ENCODE peak calls at places on chromosomes 4 and X, in seven cellular contexts. One of them, this sample, is unnamed.

GRCh38 chr4:57926311-57926710 is 816.1 kb upstream of the IGFBP7 start:
- DNase-seq in foreskin fibroblast: no peak
- DNase-seq in stimulated activated CD4-positive, alpha-beta T cell treated with anti-CD3 and anti-CD28 coated beads, Interleukin-15, amount 100 ng/mL, for 24 hours: no peak
- DNase-seq in HT1080: peak
- DNase-seq in cerebellum: no peak
- DNase-seq in choroid plexus epithelial cell: no peak
- DNase-seq in kidney glomerular epithelial cell: no peak
- DNase-seq in this sample: no peak

GRCh38 chr4:169012049-169012448 is 2.0 kb upstream of the CBR4 start:
- DNase-seq in HT1080: no peak
- DNase-seq in cerebellum: no peak
- DNase-seq in foreskin fibroblast: no peak
- DNase-seq in choroid plexus epithelial cell: no peak
- DNase-seq in kidney glomerular epithelial cell: no peak
- DNase-seq in stimulated activated CD4-positive, alpha-beta T cell treated with anti-CD3 and anti-CD28 coated beads, Interleukin-15, amount 100 ng/mL, for 24 hours: no peak
- DNase-seq in this sample: no peak

GRCh38 chr4:56434599-56435000 is 815 bp downstream of the PPAT start:
- DNase-seq in stimulated activated CD4-positive, alpha-beta T cell treated with anti-CD3 and anti-CD28 coated beads, Interleukin-15, amount 100 ng/mL, for 24 hours: no peak
- DNase-seq in foreskin fibroblast: peak
- DNase-seq in HT1080: no peak
- DNase-seq in choroid plexus epithelial cell: peak
- DNase-seq in cerebellum: no peak
- DNase-seq in kidney glomerular epithelial cell: peak
- DNase-seq in this sample: no peak

GRCh38 chrX:4225086-4225485 is 511.6 kb upstream of the PRKX start:
- DNase-seq in choroid plexus epithelial cell: no peak
- DNase-seq in stimulated activated CD4-positive, alpha-beta T cell treated with anti-CD3 and anti-CD28 coated beads, Interleukin-15, amount 100 ng/mL, for 24 hours: no peak
- DNase-seq in kidney glomerular epithelial cell: no peak
- DNase-seq in cerebellum: no peak
- DNase-seq in HT1080: no peak
- DNase-seq in foreskin fibroblast: no peak
- DNase-seq in this sample: no peak

GRCh38 chr4:89316931-89317366 is 9.3 kb upstream of the GPRIN3 start:
- DNase-seq in stimulated activated CD4-positive, alpha-beta T cell treated with anti-CD3 and anti-CD28 coated beads, Interleukin-15, amount 100 ng/mL, for 24 hours: no peak
- DNase-seq in HT1080: peak
- DNase-seq in foreskin fibroblast: peak
- DNase-seq in choroid plexus epithelial cell: peak
- DNase-seq in cerebellum: no peak
- DNase-seq in kidney glomerular epithelial cell: no peak
- DNase-seq in this sample: no peak

GRCh38 chrX:40439625-40440532 is 140.9 kb upstream of the ATP6AP2 start:
- DNase-seq in HT1080: no peak
- DNase-seq in foreskin fibroblast: no peak
- DNase-seq in cerebellum: no peak
- DNase-seq in stimulated activated CD4-positive, alpha-beta T cell treated with anti-CD3 and anti-CD28 coated beads, Interleukin-15, amount 100 ng/mL, for 24 hours: peak
- DNase-seq in kidney glomerular epithelial cell: no peak
- DNase-seq in choroid plexus epithelial cell: no peak
- DNase-seq in this sample: no peak

GRCh38 chr4:94408549-94409374 is 43.0 kb upstream of the PDLIM5 start:
- DNase-seq in choroid plexus epithelial cell: peak
- DNase-seq in stimulated activated CD4-positive, alpha-beta T cell treated with anti-CD3 and anti-CD28 coated beads, Interleukin-15, amount 100 ng/mL, for 24 hours: no peak
- DNase-seq in foreskin fibroblast: peak
- DNase-seq in cerebellum: no peak
- DNase-seq in HT1080: no peak
- DNase-seq in kidney glomerular epithelial cell: no peak
- DNase-seq in this sample: no peak

GRCh38 chrX:97096385-97096784 is 212.7 kb downstream of the RPA4 start:
- DNase-seq in stimulated activated CD4-positive, alpha-beta T cell treated with anti-CD3 and anti-CD28 coated beads, Interleukin-15, amount 100 ng/mL, for 24 hours: no peak
- DNase-seq in foreskin fibroblast: no peak
- DNase-seq in cerebellum: no peak
- DNase-seq in kidney glomerular epithelial cell: no peak
- DNase-seq in choroid plexus epithelial cell: no peak
- DNase-seq in HT1080: no peak
- DNase-seq in this sample: no peak

GRCh38 chrX:47061238-47061919 is 16.9 kb upstream of the RGN start:
- DNase-seq in HT1080: no peak
- DNase-seq in choroid plexus epithelial cell: no peak
- DNase-seq in foreskin fibroblast: no peak
- DNase-seq in stimulated activated CD4-positive, alpha-beta T cell treated with anti-CD3 and anti-CD28 coated beads, Interleukin-15, amount 100 ng/mL, for 24 hours: no peak
- DNase-seq in kidney glomerular epithelial cell: no peak
- DNase-seq in cerebellum: no peak
- DNase-seq in this sample: no peak

GRCh38 chr4:2465032-2465431 is 3.9 kb upstream of the RNF4 start:
- DNase-seq in stimulated activated CD4-positive, alpha-beta T cell treated with anti-CD3 and anti-CD28 coated beads, Interleukin-15, amount 100 ng/mL, for 24 hours: no peak
- DNase-seq in HT1080: no peak
- DNase-seq in foreskin fibroblast: no peak
- DNase-seq in kidney glomerular epithelial cell: no peak
- DNase-seq in cerebellum: no peak
- DNase-seq in choroid plexus epithelial cell: no peak
- DNase-seq in this sample: no peak

GRCh38 chr4:185671496-185671895 is 136.2 kb upstream of the PDLIM3 start:
- DNase-seq in choroid plexus epithelial cell: no peak
- DNase-seq in kidney glomerular epithelial cell: no peak
- DNase-seq in cerebellum: no peak
- DNase-seq in HT1080: no peak
- DNase-seq in foreskin fibroblast: no peak
- DNase-seq in stimulated activated CD4-positive, alpha-beta T cell treated with anti-CD3 and anti-CD28 coated beads, Interleukin-15, amount 100 ng/mL, for 24 hours: no peak
- DNase-seq in this sample: no peak

GRCh38 chrX:6448003-6448402 is 86.9 kb downstream of the VCX3A start:
- DNase-seq in HT1080: no peak
- DNase-seq in choroid plexus epithelial cell: no peak
- DNase-seq in stimulated activated CD4-positive, alpha-beta T cell treated with anti-CD3 and anti-CD28 coated beads, Interleukin-15, amount 100 ng/mL, for 24 hours: no peak
- DNase-seq in cerebellum: peak
- DNase-seq in foreskin fibroblast: no peak
- DNase-seq in kidney glomerular epithelial cell: no peak
- DNase-seq in this sample: no peak

GRCh38 chr4:33200377-33200776 is 2480.2 kb downstream of the PCDH7 start:
- DNase-seq in cerebellum: no peak
- DNase-seq in HT1080: no peak
- DNase-seq in stimulated activated CD4-positive, alpha-beta T cell treated with anti-CD3 and anti-CD28 coated beads, Interleukin-15, amount 100 ng/mL, for 24 hours: no peak
- DNase-seq in foreskin fibroblast: no peak
- DNase-seq in choroid plexus epithelial cell: no peak
- DNase-seq in kidney glomerular epithelial cell: no peak
- DNase-seq in this sample: no peak